ENCODE peak calls at places on chromosomes 11 and 22, in eight cellular contexts. One of them, this sample, is unnamed.

GRCh38 chr11:130070829-130071205 is 1.1 kb downstream of the APLP2 start:
- DNase-seq in stimulated activated CD4-positive, alpha-beta T cell treated with anti-CD3 and anti-CD28 coated beads, Interleukin-12 subunit alpha, Interleukin-12 subunit beta, amount 100 ng/mL, for 48 hours: no peak
- DNase-seq in KG1: no peak
- DNase-seq in NCI-H1105 treated with DMSO at 0.1 percent for 48 hours: peak
- DNase-seq in iPS-NIHi11: peak
- DNase-seq in activated naive CD4-positive, alpha-beta T cell treated with Interleukin-2 at 50 U/mL for 16 hours: no peak
- DNase-seq in naive thymus-derived CD8-positive, alpha-beta T cell: no peak
- DNase-seq in central memory CD4-positive, alpha-beta T cell: no peak
- DNase-seq in this sample: peak

GRCh38 chr11:33059331-33060007 is 20.1 kb downstream of the TCP11L1 start:
- DNase-seq in stimulated activated CD4-positive, alpha-beta T cell treated with anti-CD3 and anti-CD28 coated beads, Interleukin-12 subunit alpha, Interleukin-12 subunit beta, amount 100 ng/mL, for 48 hours: no peak
- DNase-seq in KG1: no peak
- DNase-seq in NCI-H1105 treated with DMSO at 0.1 percent for 48 hours: no peak
- DNase-seq in iPS-NIHi11: no peak
- DNase-seq in activated naive CD4-positive, alpha-beta T cell treated with Interleukin-2 at 50 U/mL for 16 hours: no peak
- DNase-seq in naive thymus-derived CD8-positive, alpha-beta T cell: no peak
- DNase-seq in central memory CD4-positive, alpha-beta T cell: no peak
- DNase-seq in this sample: no peak

GRCh38 chr22:47878460-47878859 is 1116.0 kb downstream of the TBC1D22A start:
- DNase-seq in stimulated activated CD4-positive, alpha-beta T cell treated with anti-CD3 and anti-CD28 coated beads, Interleukin-12 subunit alpha, Interleukin-12 subunit beta, amount 100 ng/mL, for 48 hours: no peak
- DNase-seq in KG1: no peak
- DNase-seq in NCI-H1105 treated with DMSO at 0.1 percent for 48 hours: no peak
- DNase-seq in iPS-NIHi11: peak
- DNase-seq in activated naive CD4-positive, alpha-beta T cell treated with Interleukin-2 at 50 U/mL for 16 hours: no peak
- DNase-seq in naive thymus-derived CD8-positive, alpha-beta T cell: no peak
- DNase-seq in central memory CD4-positive, alpha-beta T cell: no peak
- DNase-seq in this sample: no peak

GRCh38 chr11:106603971-106604370 is 414.3 kb downstream of the GUCY1A2 start:
- DNase-seq in stimulated activated CD4-positive, alpha-beta T cell treated with anti-CD3 and anti-CD28 coated beads, Interleukin-12 subunit alpha, Interleukin-12 subunit beta, amount 100 ng/mL, for 48 hours: no peak
- DNase-seq in KG1: no peak
- DNase-seq in NCI-H1105 treated with DMSO at 0.1 percent for 48 hours: no peak
- DNase-seq in iPS-NIHi11: no peak
- DNase-seq in activated naive CD4-positive, alpha-beta T cell treated with Interleukin-2 at 50 U/mL for 16 hours: no peak
- DNase-seq in naive thymus-derived CD8-positive, alpha-beta T cell: no peak
- DNase-seq in central memory CD4-positive, alpha-beta T cell: no peak
- DNase-seq in this sample: no peak

GRCh38 chr11:1770528-1770927 is 6.8 kb upstream of the CTSD start:
- DNase-seq in stimulated activated CD4-positive, alpha-beta T cell treated with anti-CD3 and anti-CD28 coated beads, Interleukin-12 subunit alpha, Interleukin-12 subunit beta, amount 100 ng/mL, for 48 hours: no peak
- DNase-seq in KG1: no peak
- DNase-seq in NCI-H1105 treated with DMSO at 0.1 percent for 48 hours: no peak
- DNase-seq in iPS-NIHi11: no peak
- DNase-seq in activated naive CD4-positive, alpha-beta T cell treated with Interleukin-2 at 50 U/mL for 16 hours: no peak
- DNase-seq in naive thymus-derived CD8-positive, alpha-beta T cell: no peak
- DNase-seq in central memory CD4-positive, alpha-beta T cell: no peak
- DNase-seq in this sample: no peak

GRCh38 chr11:12075822-12076821 is 34.3 kb upstream of the MICAL2 start:
- DNase-seq in stimulated activated CD4-positive, alpha-beta T cell treated with anti-CD3 and anti-CD28 coated beads, Interleukin-12 subunit alpha, Interleukin-12 subunit beta, amount 100 ng/mL, for 48 hours: no peak
- DNase-seq in KG1: no peak
- DNase-seq in NCI-H1105 treated with DMSO at 0.1 percent for 48 hours: no peak
- DNase-seq in iPS-NIHi11: no peak
- DNase-seq in activated naive CD4-positive, alpha-beta T cell treated with Interleukin-2 at 50 U/mL for 16 hours: no peak
- DNase-seq in naive thymus-derived CD8-positive, alpha-beta T cell: no peak
- DNase-seq in central memory CD4-positive, alpha-beta T cell: no peak
- DNase-seq in this sample: no peak

GRCh38 chr11:90286640-90287039 is 63.8 kb upstream of the CHORDC1 start:
- DNase-seq in stimulated activated CD4-positive, alpha-beta T cell treated with anti-CD3 and anti-CD28 coated beads, Interleukin-12 subunit alpha, Interleukin-12 subunit beta, amount 100 ng/mL, for 48 hours: no peak
- DNase-seq in KG1: no peak
- DNase-seq in NCI-H1105 treated with DMSO at 0.1 percent for 48 hours: no peak
- DNase-seq in iPS-NIHi11: no peak
- DNase-seq in activated naive CD4-positive, alpha-beta T cell treated with Interleukin-2 at 50 U/mL for 16 hours: no peak
- DNase-seq in naive thymus-derived CD8-positive, alpha-beta T cell: no peak
- DNase-seq in central memory CD4-positive, alpha-beta T cell: no peak
- DNase-seq in this sample: no peak

GRCh38 chr11:131392528-131393255 is 22.3 kb downstream of the NTM start:
- DNase-seq in stimulated activated CD4-positive, alpha-beta T cell treated with anti-CD3 and anti-CD28 coated beads, Interleukin-12 subunit alpha, Interleukin-12 subunit beta, amount 100 ng/mL, for 48 hours: no peak
- DNase-seq in KG1: no peak
- DNase-seq in NCI-H1105 treated with DMSO at 0.1 percent for 48 hours: no peak
- DNase-seq in iPS-NIHi11: peak
- DNase-seq in activated naive CD4-positive, alpha-beta T cell treated with Interleukin-2 at 50 U/mL for 16 hours: no peak
- DNase-seq in naive thymus-derived CD8-positive, alpha-beta T cell: no peak
- DNase-seq in central memory CD4-positive, alpha-beta T cell: no peak
- DNase-seq in this sample: no peak

GRCh38 chr22:33706100-33706499 is 214.2 kb downstream of the LARGE1 start:
- DNase-seq in stimulated activated CD4-positive, alpha-beta T cell treated with anti-CD3 and anti-CD28 coated beads, Interleukin-12 subunit alpha, Interleukin-12 subunit beta, amount 100 ng/mL, for 48 hours: no peak
- DNase-seq in KG1: no peak
- DNase-seq in NCI-H1105 treated with DMSO at 0.1 percent for 48 hours: no peak
- DNase-seq in iPS-NIHi11: peak
- DNase-seq in activated naive CD4-positive, alpha-beta T cell treated with Interleukin-2 at 50 U/mL for 16 hours: no peak
- DNase-seq in naive thymus-derived CD8-positive, alpha-beta T cell: no peak
- DNase-seq in central memory CD4-positive, alpha-beta T cell: no peak
- DNase-seq in this sample: no peak

GRCh38 chr22:49960967-49961600 is 512 bp downstream of the PIM3 start:
- DNase-seq in stimulated activated CD4-positive, alpha-beta T cell treated with anti-CD3 and anti-CD28 coated beads, Interleukin-12 subunit alpha, Interleukin-12 subunit beta, amount 100 ng/mL, for 48 hours: no peak
- DNase-seq in KG1: no peak
- DNase-seq in NCI-H1105 treated with DMSO at 0.1 percent for 48 hours: no peak
- DNase-seq in iPS-NIHi11: no peak
- DNase-seq in activated naive CD4-positive, alpha-beta T cell treated with Interleukin-2 at 50 U/mL for 16 hours: peak
- DNase-seq in naive thymus-derived CD8-positive, alpha-beta T cell: no peak
- DNase-seq in central memory CD4-positive, alpha-beta T cell: no peak
- DNase-seq in this sample: no peak

GRCh38 chr11:47914743-47915142 is 65.6 kb upstream of the PTPRJ start:
- DNase-seq in stimulated activated CD4-positive, alpha-beta T cell treated with anti-CD3 and anti-CD28 coated beads, Interleukin-12 subunit alpha, Interleukin-12 subunit beta, amount 100 ng/mL, for 48 hours: no peak
- DNase-seq in KG1: no peak
- DNase-seq in NCI-H1105 treated with DMSO at 0.1 percent for 48 hours: no peak
- DNase-seq in iPS-NIHi11: no peak
- DNase-seq in activated naive CD4-positive, alpha-beta T cell treated with Interleukin-2 at 50 U/mL for 16 hours: no peak
- DNase-seq in naive thymus-derived CD8-positive, alpha-beta T cell: no peak
- DNase-seq in central memory CD4-positive, alpha-beta T cell: no peak
- DNase-seq in this sample: no peak

GRCh38 chr11:11022126-11022730 is 164.4 kb upstream of the ZBED5 start:
- DNase-seq in stimulated activated CD4-positive, alpha-beta T cell treated with anti-CD3 and anti-CD28 coated beads, Interleukin-12 subunit alpha, Interleukin-12 subunit beta, amount 100 ng/mL, for 48 hours: peak
- DNase-seq in KG1: peak
- DNase-seq in NCI-H1105 treated with DMSO at 0.1 percent for 48 hours: peak
- DNase-seq in iPS-NIHi11: no peak
- DNase-seq in activated naive CD4-positive, alpha-beta T cell treated with Interleukin-2 at 50 U/mL for 16 hours: no peak
- DNase-seq in naive thymus-derived CD8-positive, alpha-beta T cell: no peak
- DNase-seq in central memory CD4-positive, alpha-beta T cell: peak
- DNase-seq in this sample: peak

GRCh38 chr11:11332141-11332710 is 20.8 kb downstream of the CSNK2A3 start:
- DNase-seq in stimulated activated CD4-positive, alpha-beta T cell treated with anti-CD3 and anti-CD28 coated beads, Interleukin-12 subunit alpha, Interleukin-12 subunit beta, amount 100 ng/mL, for 48 hours: no peak
- DNase-seq in KG1: no peak
- DNase-seq in NCI-H1105 treated with DMSO at 0.1 percent for 48 hours: no peak
- DNase-seq in iPS-NIHi11: no peak
- DNase-seq in activated naive CD4-positive, alpha-beta T cell treated with Interleukin-2 at 50 U/mL for 16 hours: no peak
- DNase-seq in naive thymus-derived CD8-positive, alpha-beta T cell: no peak
- DNase-seq in central memory CD4-positive, alpha-beta T cell: no peak
- DNase-seq in this sample: no peak

GRCh38 chr22:21861290-21861848 is 6.1 kb downstream of the MAPK1 start:
- DNase-seq in stimulated activated CD4-positive, alpha-beta T cell treated with anti-CD3 and anti-CD28 coated beads, Interleukin-12 subunit alpha, Interleukin-12 subunit beta, amount 100 ng/mL, for 48 hours: no peak
- DNase-seq in KG1: no peak
- DNase-seq in NCI-H1105 treated with DMSO at 0.1 percent for 48 hours: no peak
- DNase-seq in iPS-NIHi11: no peak
- DNase-seq in activated naive CD4-positive, alpha-beta T cell treated with Interleukin-2 at 50 U/mL for 16 hours: no peak
- DNase-seq in naive thymus-derived CD8-positive, alpha-beta T cell: no peak
- DNase-seq in central memory CD4-positive, alpha-beta T cell: no peak
- DNase-seq in this sample: no peak

GRCh38 chr11:100675115-100675650 is 11.9 kb upstream of the ARHGAP42 start:
- DNase-seq in stimulated activated CD4-positive, alpha-beta T cell treated with anti-CD3 and anti-CD28 coated beads, Interleukin-12 subunit alpha, Interleukin-12 subunit beta, amount 100 ng/mL, for 48 hours: no peak
- DNase-seq in KG1: no peak
- DNase-seq in NCI-H1105 treated with DMSO at 0.1 percent for 48 hours: no peak
- DNase-seq in iPS-NIHi11: no peak
- DNase-seq in activated naive CD4-positive, alpha-beta T cell treated with Interleukin-2 at 50 U/mL for 16 hours: no peak
- DNase-seq in naive thymus-derived CD8-positive, alpha-beta T cell: no peak
- DNase-seq in central memory CD4-positive, alpha-beta T cell: no peak
- DNase-seq in this sample: no peak

GRCh38 chr22:43743131-43743530 is 69.0 kb downstream of the EFCAB6 start:
- DNase-seq in stimulated activated CD4-positive, alpha-beta T cell treated with anti-CD3 and anti-CD28 coated beads, Interleukin-12 subunit alpha, Interleukin-12 subunit beta, amount 100 ng/mL, for 48 hours: no peak
- DNase-seq in KG1: no peak
- DNase-seq in NCI-H1105 treated with DMSO at 0.1 percent for 48 hours: no peak
- DNase-seq in iPS-NIHi11: peak
- DNase-seq in activated naive CD4-positive, alpha-beta T cell treated with Interleukin-2 at 50 U/mL for 16 hours: no peak
- DNase-seq in naive thymus-derived CD8-positive, alpha-beta T cell: no peak
- DNase-seq in central memory CD4-positive, alpha-beta T cell: no peak
- DNase-seq in this sample: no peak

This sample was measured in SW 1271.